ENCODE peak calls at places on chromosome 4, in four cellular contexts. A is foreskin fibroblast, I is psoas muscle, G is AG10803. L is an unnamed sample.

GRCh38 chr4:133156096-133156495 is 7.0 kb downstream of the PCDH10 start:
- DNase-seq in I (no peak), A (no peak), G (no peak), L (no peak)

GRCh38 chr4:91113130-91113706 is 986.0 kb downstream of the CCSER1 start:
- DNase-seq in I (no peak), G (no peak), A (no peak), L (no peak)

GRCh38 chr4:109912706-109913621 is at the start of gene EGF:
- DNase-seq in A (peak; percentile 12), I (no peak), G (peak; percentile 26), L (peak; percentile 13)

GRCh38 chr4:142404191-142404611 is 441.9 kb downstream of the INPP4B start:
- DNase-seq in A (peak; percentile 69), I (peak; percentile 33), G (peak; percentile 70), L (no peak)

GRCh38 chr4:18666322-18666721 is 644.8 kb upstream of the LCORL start:
- DNase-seq in I (no peak), G (no peak), A (no peak), L (no peak)

GRCh38 chr4:176137626-176138025 is 57.8 kb downstream of the SPATA4 start:
- DNase-seq in I (no peak), A (peak; percentile 10), G (peak; percentile 53), L (peak; percentile 24)

GRCh38 chr4:2689825-2690700 is 66.1 kb downstream of the TNIP2 start:
- DNase-seq in I (peak; percentile 27), G (no peak), A (peak; percentile 12), L (no peak)

GRCh38 chr4:8391972-8392371 is 48.6 kb downstream of the ACOX3 start:
- DNase-seq in I (peak; percentile 71), G (peak; percentile 85), A (peak; percentile 87), L (peak; percentile 39)

GRCh38 chr4:147862043-147862692 is 130.3 kb downstream of the ARHGAP10 start:
- DNase-seq in G (no peak), A (no peak), I (no peak), L (no peak)

GRCh38 chr4:98466868-98467599 is 191.4 kb downstream of the TSPAN5 start:
- DNase-seq in A (no peak), G (no peak), I (no peak), L (no peak)

GRCh38 chr4:41432889-41433288 is 105.1 kb upstream of the LIMCH1 start:
- DNase-seq in I (no peak), G (peak; percentile 88), A (peak; percentile 69), L (peak; percentile 84)

GRCh38 chr4:52643846-52644245 is 15.3 kb downstream of the USP46 start:
- DNase-seq in G (peak; percentile 74), A (peak; percentile 53), I (peak; percentile 78), L (no peak)

DNA sequence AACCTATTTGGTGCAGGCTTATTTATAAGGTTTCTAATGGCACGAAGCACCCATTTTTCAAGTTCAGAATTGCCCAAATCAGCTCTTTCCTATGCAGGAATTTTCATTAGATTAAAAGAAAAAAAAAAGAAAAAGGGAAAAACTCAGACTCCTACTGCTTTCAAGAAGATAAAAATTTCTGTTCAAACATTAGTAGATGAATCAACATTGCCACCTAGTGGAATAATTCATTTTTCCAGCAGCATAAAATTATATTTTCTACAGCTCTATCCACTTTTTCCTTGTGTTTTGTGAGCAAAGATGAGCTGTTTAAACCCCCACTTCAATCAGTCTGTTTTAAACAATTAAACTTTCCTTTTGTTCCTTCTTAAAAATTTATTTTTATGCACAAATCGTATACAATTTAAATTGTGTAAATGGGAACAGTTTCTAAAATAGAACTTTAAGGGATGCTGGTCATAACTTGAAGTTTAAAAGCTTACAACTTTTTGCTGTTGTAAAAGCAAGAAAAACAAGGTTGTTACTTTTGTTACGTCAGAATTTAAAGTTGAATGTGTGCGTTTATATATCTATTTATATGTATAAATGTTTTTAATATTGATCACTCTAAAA is 309.8 kb downstream of the ARAP2 start:
- DNase-seq in I (no peak), G (peak; percentile 8), A (peak; percentile 1), L (no peak)
- TF ChIP-seq CTCF in I (peak; percentile 50), G (peak; percentile 57), A (peak; percentile 31), L (peak; percentile 21)

DNA sequence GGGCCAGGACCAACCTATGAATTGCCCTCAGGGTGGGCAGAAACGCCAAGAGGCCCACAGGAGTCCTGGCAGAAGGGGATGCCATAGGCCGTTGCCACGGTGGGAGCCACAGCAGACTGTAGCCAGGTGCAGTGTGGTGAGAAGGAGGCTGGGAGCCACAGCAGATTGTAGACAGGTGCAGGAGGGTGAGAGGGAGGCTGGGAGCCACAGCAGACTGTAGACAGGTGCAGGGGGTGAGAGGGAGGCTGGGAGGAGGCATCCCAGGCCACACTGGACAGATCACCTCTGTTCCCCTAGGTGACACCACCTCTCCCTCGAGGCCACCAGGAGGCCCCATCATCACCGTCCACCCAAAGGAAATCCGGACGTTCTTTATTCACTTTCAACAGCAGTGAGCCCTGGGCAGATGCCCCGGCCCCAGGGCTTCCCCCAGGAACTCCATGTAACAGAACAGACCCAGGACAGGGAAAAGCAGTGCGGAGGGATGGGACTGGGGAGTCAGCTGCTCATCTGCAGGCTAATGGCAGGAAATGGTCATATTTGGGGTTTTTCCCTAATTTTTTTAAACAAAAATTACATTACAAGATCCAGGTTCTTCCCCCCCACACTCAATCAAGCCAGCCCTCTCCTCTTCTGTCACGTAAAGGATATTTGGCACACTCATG is 19.5 kb upstream of the MRFAP1 start:
- DNase-seq in A (no peak), I (no peak), G (no peak), L (no peak)
- TF ChIP-seq CTCF in A (no peak), I (no peak), G (no peak), L (no peak)

GRCh38 chr4:164384416-164384815 is 369.5 kb upstream of the SMIM31 start:
- DNase-seq in A (no peak), G (no peak), I (no peak), L (no peak)

GRCh38 chr4:164379694-164380093 is 374.2 kb upstream of the SMIM31 start:
- DNase-seq in A (no peak), I (no peak), G (no peak), L (no peak)

GRCh38 chr4:164381859-164382258 is 372.1 kb upstream of the SMIM31 start:
- DNase-seq in A (no peak), G (no peak), I (no peak), L (no peak)

GRCh38 chr4:164383187-164384181 is 370.4 kb upstream of the SMIM31 start:
- DNase-seq in I (no peak), A (no peak), G (no peak), L (no peak)
- TF ChIP-seq CTCF in I (no peak), A (no peak), G (no peak), L (no peak)

GRCh38 chr4:1318488-1319213 is 28.4 kb upstream of the UVSSA start:
- DNase-seq in A (no peak), I (peak; percentile 7), G (no peak), L (no peak)
- TF ChIP-seq CTCF in A (peak; percentile 16), I (no peak), G (peak; percentile 28), L (peak; percentile 46)